ENCODE peak calls at places on chromosome 18, in eight cellular contexts. X, F, Q, U, J, P, E and O are unnamed samples.

GRCh38 chr18:79812052-79812451 is 14.3 kb downstream of the KCNG2 start:
- DNase-seq in F (no peak), E (no peak), J (no peak), U (no peak), P (no peak), X (no peak), Q (no peak), O (no peak)

GRCh38 chr18:58124475-58124874 is 80.4 kb downstream of the NEDD4L start:
- DNase-seq in F (no peak), U (no peak), Q (no peak), P (no peak), J (no peak), X (no peak), E (no peak), O (no peak)

GRCh38 chr18:53496028-53496427 is 728.4 kb downstream of the MBD2 start:
- DNase-seq in X (no peak), Q (no peak), F (no peak), U (no peak), E (no peak), J (no peak), P (no peak), O (no peak)

GRCh38 chr18:62106271-62106670 is 80.6 kb downstream of the PIGN start:
- DNase-seq in X (no peak), J (no peak), U (no peak), P (no peak), Q (no peak), F (no peak), E (no peak), O (no peak)

GRCh38 chr18:69574401-69574800 is 173.7 kb downstream of the DOK6 start:
- DNase-seq in E (no peak), F (no peak), Q (no peak), J (no peak), X (no peak), U (no peak), P (no peak), O (no peak)

GRCh38 chr18:44951748-44952147 is 271.1 kb downstream of the SETBP1 start:
- DNase-seq in E (no peak), Q (no peak), J (no peak), P (no peak), F (no peak), X (no peak), U (no peak), O (no peak)

GRCh38 chr18:773980-774624 is 37.9 kb downstream of the YES1 start:
- DNase-seq in E (no peak), X (no peak), F (no peak), U (no peak), Q (no peak), J (no peak), P (no peak), O (no peak)

GRCh38 chr18:62368100-62368499 is 43.0 kb downstream of the TNFRSF11A start:
- DNase-seq in E (no peak), P (no peak), X (no peak), J (no peak), Q (no peak), U (no peak), F (no peak), O (no peak)

GRCh38 chr18:63879684-63880083 is 7.8 kb upstream of the SERPINB2 start:
- DNase-seq in F (no peak), J (peak), U (no peak), Q (no peak), E (no peak), P (no peak), X (no peak), O (no peak)

GRCh38 chr18:46721331-46721730 is 35.5 kb downstream of the ST8SIA5 start:
- DNase-seq in Q (no peak), P (no peak), F (no peak), J (no peak), E (no peak), X (no peak), U (no peak), O (no peak)

GRCh38 chr18:61323951-61324350 is 9.3 kb upstream of the CDH20 start:
- DNase-seq in J (no peak), E (no peak), U (no peak), X (no peak), F (no peak), Q (no peak), P (no peak), O (no peak)

GRCh38 chr18:46422552-46423055 is 234.4 kb downstream of the LOXHD1 start:
- DNase-seq in P (no peak), E (no peak), Q (no peak), X (no peak), U (no peak), J (no peak), F (no peak), O (no peak)

GRCh38 chr18:21980744-21981143 is 188.6 kb upstream of the GATA6 start:
- DNase-seq in Q (no peak), X (no peak), J (no peak), F (no peak), P (no peak), E (no peak), U (no peak), O (no peak)

GRCh38 chr18:3246636-3247242 is 862 bp upstream of the MYL12A start:
- DNase-seq in P (no peak), Q (no peak), X (no peak), J (no peak), U (no peak), E (no peak), F (no peak), O (no peak)

GRCh38 chr18:13120967-13121586 is 97.5 kb upstream of the LDLRAD4 start:
- DNase-seq in U (no peak), X (no peak), F (no peak), Q (no peak), P (no peak), J (no peak), E (no peak), O (no peak)

GRCh38 chr18:23565916-23566547 is 20.3 kb downstream of the NPC1 start:
- DNase-seq in U (no peak), P (no peak), E (no peak), Q (no peak), J (no peak), F (no peak), X (no peak), O (no peak)

GRCh38 chr18:74793746-74794145 is 196.1 kb downstream of the ZNF407 start:
- DNase-seq in X (no peak), Q (no peak), E (no peak), J (no peak), F (no peak), U (no peak), P (no peak), O (no peak)

GRCh38 chr18:71242981-71243380 is 954.1 kb downstream of the SOCS6 start:
- DNase-seq in E (no peak), X (no peak), Q (peak), P (no peak), J (no peak), F (no peak), U (no peak), O (no peak)

GRCh38 chr18:47997338-47997780 is 66.9 kb upstream of the SMAD2 start:
- DNase-seq in U (no peak), J (no peak), E (no peak), X (peak), F (no peak), P (no peak), Q (peak), O (peak)

GRCh38 chr18:45962461-45962860 is 4.7 kb downstream of the EPG5 start:
- DNase-seq in J (peak), X (peak), E (no peak), F (no peak), P (no peak), U (peak), Q (no peak), O (no peak)

GRCh38 chr18:33720133-33720532 is 142.1 kb downstream of the ASXL3 start:
- DNase-seq in U (no peak), E (no peak), Q (no peak), J (no peak), F (no peak), P (no peak), X (no peak), O (no peak)

GRCh38 chr18:39675358-39675757 is 2109.8 kb upstream of the CELF4 start:
- DNase-seq in J (peak), U (no peak), X (no peak), E (no peak), F (no peak), P (no peak), Q (no peak), O (no peak)

GRCh38 chr18:54393648-54394294 is 36.1 kb downstream of the C18orf54 start:
- DNase-seq in J (no peak), P (no peak), Q (no peak), F (no peak), X (no peak), U (no peak), E (no peak), O (no peak)

GRCh38 chr18:48683661-48684060 is 144.8 kb downstream of the CTIF start:
- DNase-seq in P (no peak), Q (no peak), X (no peak), E (no peak), J (no peak), F (no peak), U (no peak), O (no peak)

GRCh38 chr18:21599585-21600525 is 649 bp downstream of the ESCO1 start:
- DNase-seq in E (no peak), U (no peak), X (peak), Q (peak), P (peak), F (peak), J (no peak), O (no peak)

GRCh38 chr18:34121157-34121807 is 103.4 kb downstream of the NOL4 start:
- DNase-seq in U (no peak), X (no peak), Q (no peak), E (no peak), J (peak), P (no peak), F (peak), O (no peak)